ENCODE peak calls at places on chromosomes 11 and 22, in eight cellular contexts. F is effector CD4-positive, alpha-beta T cell; D is frontal cortex; I is cardiac muscle cell; R is activated CD4-positive, alpha-beta T cell treated with anti-CD3 and anti-CD28 coated beads for 1 hour; T is HS-5; Q is nucleus accumbens; J is Calu3. X is an unnamed sample.

GRCh38 chr11:41527530-41527929 is 68.1 kb upstream of the LRRC4C start:
- DNase-seq in J (no peak), I (no peak), F (no peak), Q (no peak), R (no peak), D (no peak), T (no peak), X (no peak)

GRCh38 chr22:17700778-17701177 is 62.2 kb downstream of the BCL2L13 start:
- DNase-seq in D (no peak), J (no peak), R (no peak), Q (no peak), I (no peak), T (no peak), F (no peak), X (no peak)

GRCh38 chr11:123493393-123494063 is 63.5 kb downstream of the GRAMD1B start:
- DNase-seq in D (no peak), J (no peak), T (no peak), I (no peak), R (no peak), F (no peak), Q (no peak), X (no peak)

GRCh38 chr11:47534707-47535251 is 18.2 kb downstream of the CELF1 start:
- DNase-seq in F (no peak), D (no peak), Q (no peak), R (no peak), I (no peak), J (no peak), T (no peak), X (no peak)

GRCh38 chr11:92376146-92376599 is 151.6 kb downstream of the FAT3 start:
- DNase-seq in Q (no peak), T (no peak), I (no peak), R (no peak), J (no peak), F (no peak), D (no peak), X (no peak)

GRCh38 chr11:44033856-44034255 is 13.9 kb upstream of the ACCSL start:
- DNase-seq in R (no peak), Q (no peak), J (no peak), D (no peak), I (no peak), F (no peak), T (no peak), X (no peak)

GRCh38 chr11:208917-209260 is 1.4 kb downstream of the RIC8A start:
- DNase-seq in Q (no peak), T (no peak), J (no peak), I (peak; percentile 28), R (no peak), F (no peak), D (no peak), X (no peak)

GRCh38 chr11:124415356-124415923 is 9.2 kb downstream of the OR8B4 start:
- DNase-seq in R (no peak), D (no peak), J (no peak), F (no peak), I (peak; percentile 60), Q (no peak), T (no peak), X (peak; percentile 2)

GRCh38 chr11:48041877-48042698 is 61.7 kb downstream of the PTPRJ start:
- DNase-seq in J (no peak), F (no peak), T (no peak), I (no peak), Q (peak; percentile 25), R (no peak), D (no peak), X (no peak)

GRCh38 chr11:61587541-61587941 is 6.7 kb upstream of the SYT7 start:
- DNase-seq in Q (no peak), F (no peak), I (peak; percentile 70), R (peak; percentile 15), D (no peak), T (no peak), J (peak; percentile 39), X (no peak)

GRCh38 chr11:33987975-33988580 is 63.5 kb upstream of the CAPRIN1 start:
- DNase-seq in I (peak; percentile 93), Q (peak; percentile 59), R (peak; percentile 55), D (peak; percentile 54), T (no peak), J (peak; percentile 72), F (peak; percentile 72), X (peak; percentile 38)

GRCh38 chr11:6285019-6285418 is 25.4 kb downstream of the CCKBR start:
- DNase-seq in J (no peak), D (no peak), I (peak; percentile 26), R (no peak), Q (no peak), F (no peak), T (no peak), X (no peak)

GRCh38 chr11:11965656-11966353 is 42.6 kb downstream of the DKK3 start:
- DNase-seq in I (no peak), T (no peak), D (no peak), R (no peak), Q (no peak), J (no peak), F (no peak), X (no peak)

GRCh38 chr22:42856179-42856864 is 751 bp downstream of the ARFGAP3 start:
- DNase-seq in Q (no peak), D (peak; percentile 51), T (no peak), F (peak; percentile 45), J (peak; percentile 26), R (peak; percentile 44), I (peak; percentile 54), X (no peak)

GRCh38 chr22:38412435-38413084 is 42.4 kb downstream of the KCNJ4 start:
- DNase-seq in R (peak; percentile 19), J (peak; percentile 46), I (no peak), Q (no peak), T (no peak), F (peak; percentile 24), D (peak; percentile 64), X (no peak)

GRCh38 chr22:36860821-36861659 is at the start of gene NCF4:
- DNase-seq in R (no peak), T (no peak), I (no peak), D (no peak), F (peak; percentile 8), Q (no peak), J (no peak), X (no peak)

GRCh38 chr22:45235851-45236342 is 4.8 kb downstream of the KIAA0930 start:
- DNase-seq in D (no peak), R (no peak), J (no peak), Q (no peak), F (no peak), T (no peak), I (no peak), X (no peak)

GRCh38 chr11:30938801-30939200 is 352.6 kb upstream of the MPPED2 start:
- DNase-seq in I (no peak), D (no peak), R (no peak), Q (no peak), J (no peak), T (no peak), F (no peak), X (no peak)

GRCh38 chr11:123543796-123544195 is 110.6 kb downstream of the SCN3B start:
- DNase-seq in D (no peak), T (peak; percentile 60), R (no peak), F (no peak), I (no peak), Q (no peak), J (no peak), X (no peak)

GRCh38 chr11:69640995-69641581 is at the start of gene CCND1:
- DNase-seq in J (peak; percentile 85), T (no peak), R (no peak), D (peak; percentile 72), I (peak; percentile 88), F (no peak), Q (no peak), X (peak; percentile 91)

GRCh38 chr11:122202161-122202950 is 86.3 kb upstream of the BLID start:
- DNase-seq in R (no peak), Q (no peak), D (no peak), I (no peak), J (no peak), T (peak; percentile 68), F (no peak), X (no peak)

X was measured in HFF-Myc.